ENCODE peak calls at places on chromosomes 1 and 21, in nine cellular contexts. U is choroid plexus epithelial cell, R is kidney epithelial cell, K is NB4, S is HL-60, T is cardiac fibroblast, P is psoas muscle, Y is Peyer's patch, I is foreskin fibroblast. J is an unnamed sample.

GRCh38 chr1:152112101-152112884 is 3.0 kb downstream of the TCHH start:
- DNase-seq in P (no peak), U (peak; percentile 31), I (peak; percentile 16), Y (no peak), T (peak; percentile 16), K (no peak), S (peak; percentile 51), R (no peak), J (no peak)

GRCh38 chr21:45458281-45459170 is 53.6 kb downstream of the COL18A1 start:
- DNase-seq in R (no peak), S (no peak), U (no peak), T (no peak), P (peak; percentile 47), K (no peak), I (no peak), Y (no peak), J (no peak)

GRCh38 chr1:239184581-239185244 is 201.7 kb upstream of the CHRM3 start:
- DNase-seq in T (no peak), U (no peak), R (no peak), K (no peak), P (no peak), I (no peak), Y (no peak), S (no peak), J (no peak)

GRCh38 chr1:199205740-199206139 is 566.9 kb downstream of the PTPRC start:
- DNase-seq in I (peak; percentile 6), U (no peak), R (no peak), Y (no peak), P (no peak), T (peak; percentile 23), K (no peak), S (no peak), J (no peak)

GRCh38 chr1:202319381-202320080 is 22.2 kb downstream of the UBE2T start:
- DNase-seq in U (no peak), Y (no peak), R (no peak), I (no peak), S (no peak), K (no peak), T (no peak), P (no peak), J (no peak)

GRCh38 chr1:1203561-1204424 is 2.6 kb downstream of the TNFRSF18 start:
- DNase-seq in I (no peak), Y (peak; percentile 43), R (no peak), P (peak; percentile 46), U (no peak), T (no peak), K (peak; percentile 72), S (no peak), J (no peak)

GRCh38 chr1:116329524-116330341 is 43.3 kb upstream of the ATP1A1 start:
- DNase-seq in R (no peak), T (no peak), I (no peak), Y (no peak), P (no peak), S (no peak), K (no peak), U (peak; percentile 27), J (no peak)

GRCh38 chr1:229597877-229598276 is 28.0 kb downstream of the TAF5L start:
- DNase-seq in U (peak; percentile 38), R (no peak), Y (no peak), K (no peak), P (no peak), I (no peak), S (no peak), T (peak; percentile 58), J (no peak)

GRCh38 chr1:2561898-2562895 is 6.0 kb downstream of the TNFRSF14 start:
- DNase-seq in P (no peak), I (no peak), T (no peak), K (no peak), Y (no peak), U (no peak), S (no peak), R (no peak), J (no peak)

DNA sequence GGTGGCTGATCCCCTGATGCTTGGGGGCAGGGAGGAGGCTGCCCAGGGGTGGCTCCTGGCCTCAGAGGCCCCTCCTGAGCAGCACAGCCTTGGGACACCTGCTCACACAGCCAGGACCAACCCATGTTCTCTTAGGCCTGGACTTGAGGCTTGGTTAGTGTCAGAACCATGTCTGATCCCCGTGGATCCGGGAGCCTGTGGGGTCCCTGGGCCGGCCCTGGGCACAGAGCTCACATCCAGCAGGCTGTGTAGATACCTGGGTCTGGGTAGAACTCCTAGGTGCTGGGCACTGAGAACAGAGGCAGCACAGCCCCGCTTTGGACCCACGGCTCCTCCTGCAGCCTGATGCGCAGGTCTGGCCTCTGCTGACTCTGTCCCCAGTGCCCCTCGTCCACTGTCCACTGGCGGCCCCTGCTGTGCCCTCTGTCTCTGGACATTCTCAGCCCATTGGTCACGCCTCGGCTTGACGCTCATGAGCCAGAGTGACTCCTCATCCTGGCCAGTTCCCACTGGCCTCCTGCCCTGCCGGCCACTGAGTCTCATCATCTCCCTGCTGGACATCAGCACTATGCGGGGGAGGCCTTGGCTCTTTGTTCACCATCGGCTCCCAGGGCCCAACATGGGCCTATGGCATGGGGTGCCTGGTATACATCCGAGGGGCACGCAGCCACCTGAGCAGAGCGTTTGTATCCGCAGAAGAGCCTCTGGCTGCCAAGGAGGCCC is 70.2 kb downstream of the TRIM11 start:
- DNase-seq in P (peak; percentile 90), U (no peak), I (no peak), T (peak; percentile 35), Y (peak; percentile 39), S (no peak), K (no peak), R (no peak), J (no peak)
- TF ChIP-seq CTCF in P (no peak), U (no peak), I (no peak), T (no peak), Y (no peak), S (no peak), K (no peak), R (no peak), J (no peak)

GRCh38 chr1:38826886-38827285 is 32.7 kb downstream of the RRAGC start:
- DNase-seq in T (no peak), I (no peak), P (no peak), Y (no peak), R (no peak), U (no peak), S (no peak), K (no peak), J (no peak)
- TF ChIP-seq CTCF in T (no peak), I (no peak), P (no peak), Y (no peak), R (no peak), U (no peak), S (no peak), K (no peak), J (no peak)

DNA sequence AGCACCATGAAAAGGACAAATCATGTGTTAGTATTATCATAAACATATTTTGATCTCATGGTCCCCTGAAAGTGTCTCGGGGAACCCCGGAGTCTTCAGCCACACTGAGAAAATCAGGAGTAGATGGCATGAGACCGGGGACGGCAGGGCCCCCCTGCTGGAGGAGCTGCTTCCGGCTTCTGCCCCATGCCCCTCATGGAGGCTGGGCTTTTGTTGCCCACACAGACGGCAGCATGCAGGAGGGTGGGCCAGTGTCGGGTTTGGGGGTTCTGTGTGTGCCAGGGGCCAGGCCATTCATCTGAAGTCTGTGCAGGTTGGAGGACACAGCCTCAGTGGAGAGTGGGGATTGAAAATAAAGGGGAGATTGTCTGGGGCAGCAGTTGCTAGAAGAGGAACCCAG is 75.1 kb upstream of the CD34 start:
- DNase-seq in I (no peak), R (no peak), S (no peak), T (no peak), K (no peak), P (no peak), U (no peak), Y (no peak), J (no peak)
- TF ChIP-seq CTCF in I (no peak), R (no peak), S (no peak), T (no peak), K (no peak), P (no peak), U (no peak), Y (no peak), J (no peak)

DNA sequence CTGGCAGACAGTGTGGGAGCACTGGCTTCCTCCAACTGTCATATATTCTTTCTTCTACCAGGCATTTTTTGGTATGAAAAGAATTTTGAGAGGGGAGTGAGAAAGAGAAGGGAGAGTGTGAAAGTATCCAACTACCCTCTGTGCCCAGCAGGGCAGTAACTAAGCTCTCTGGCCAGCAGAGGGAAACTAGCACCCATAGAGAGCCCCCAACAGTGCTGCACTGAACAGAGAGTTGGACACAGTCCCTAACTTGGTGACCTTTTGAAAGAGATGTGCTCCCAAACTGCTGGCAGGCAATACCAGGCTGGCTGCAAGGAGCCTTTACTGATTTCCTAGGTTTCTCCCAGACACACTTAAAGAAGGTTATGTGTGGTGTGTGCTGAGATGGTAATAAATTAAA is 118.8 kb upstream of the PBX1 start:
- DNase-seq in R (no peak), T (peak; percentile 12), S (no peak), I (no peak), P (no peak), U (peak; percentile 66), Y (no peak), K (peak; percentile 6), J (no peak)
- TF ChIP-seq CTCF in R (peak; percentile 38), T (peak; percentile 39), S (no peak), I (peak; percentile 36), P (peak; percentile 46), U (peak; percentile 73), Y (peak; percentile 32), K (peak; percentile 10), J (peak; percentile 42)

GRCh38 chr1:38129473-38129872 is 82.9 kb upstream of the POU3F1 start:
- DNase-seq in T (no peak), K (no peak), S (no peak), R (no peak), Y (no peak), P (no peak), I (no peak), U (no peak), J (no peak)
- TF ChIP-seq CTCF in T (no peak), K (peak; percentile 35), S (no peak), R (no peak), Y (no peak), P (no peak), I (no peak), U (peak; percentile 33), J (no peak)

DNA sequence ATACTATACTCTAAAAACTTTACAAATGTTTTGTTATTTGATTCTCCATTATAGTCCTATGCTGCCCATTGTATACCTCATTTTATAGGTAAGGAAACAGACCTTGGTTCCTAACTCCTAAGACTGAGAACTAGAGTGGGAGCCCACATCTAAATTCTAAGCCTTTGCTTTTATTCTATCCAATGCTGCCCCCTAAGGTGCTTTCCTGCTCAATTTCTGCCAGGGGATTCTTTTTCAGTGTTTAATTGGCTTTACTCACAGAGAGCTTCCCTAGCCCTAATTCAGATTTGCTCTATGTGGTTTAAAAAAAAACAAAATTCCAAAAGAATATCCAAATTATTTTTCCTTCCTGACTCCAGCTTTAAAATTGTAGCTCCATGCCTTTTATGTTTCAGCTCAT is 64.5 kb downstream of the KIF14 start:
- DNase-seq in K (no peak), U (peak; percentile 32), R (no peak), P (no peak), Y (no peak), T (peak; percentile 16), I (peak; percentile 3), S (no peak), J (no peak)
- TF ChIP-seq CTCF in K (no peak), U (peak; percentile 41), R (peak; percentile 47), P (no peak), Y (no peak), T (no peak), I (no peak), S (no peak), J (peak; percentile 12)

GRCh38 chr1:9265966-9266365 is 26.7 kb upstream of the SPSB1 start:
- DNase-seq in U (no peak), S (no peak), T (no peak), K (no peak), R (no peak), Y (no peak), P (peak; percentile 50), I (no peak), J (no peak)
- TF ChIP-seq CTCF in U (no peak), S (no peak), T (no peak), K (no peak), R (no peak), Y (no peak), P (no peak), I (no peak), J (no peak)